ENCODE peak calls at places on chromosomes 3 and 15, in eight cellular contexts. R is H9, Y is AG10803, H is AG09309, U is OCI-LY7, E is suprapubic skin, O is Peyer's patch, J is colonic mucosa. S is an unnamed sample.

GRCh38 chr15:71444866-71445590 is 329.8 kb downstream of the THSD4 start:
- DNase-seq in R (no peak), Y (no peak), H (no peak), U (no peak), E (no peak), O (no peak), J (no peak), S (no peak)

GRCh38 chr3:153927107-153927506 is 194.1 kb upstream of the ARHGEF26 start:
- DNase-seq in R (no peak), Y (peak), H (peak), U (peak), E (no peak), O (no peak), J (no peak), S (no peak)

GRCh38 chr15:28983432-28984311 is 97.9 kb downstream of the APBA2 start:
- DNase-seq in R (peak), Y (no peak), H (no peak), U (peak), E (no peak), O (no peak), J (no peak), S (no peak)

GRCh38 chr3:2511356-2511755 is 412.7 kb downstream of the CNTN4 start:
- DNase-seq in R (no peak), Y (no peak), H (no peak), U (no peak), E (no peak), O (no peak), J (no peak), S (no peak)

GRCh38 chr3:159237221-159237620 is 435.4 kb downstream of the MFSD1 start:
- DNase-seq in R (no peak), Y (peak), H (no peak), U (no peak), E (no peak), O (no peak), J (no peak), S (no peak)

GRCh38 chr15:27853624-27854455 is 245.3 kb downstream of the OCA2 start:
- DNase-seq in R (no peak), Y (no peak), H (no peak), U (no peak), E (no peak), O (no peak), J (no peak), S (no peak)

GRCh38 chr15:40770147-40770721 is 454 bp downstream of the C15orf62 start:
- DNase-seq in R (no peak), Y (no peak), H (no peak), U (peak), E (no peak), O (peak), J (peak), S (no peak)

GRCh38 chr3:143895805-143896204 is 47.5 kb upstream of the SLC9A9 start:
- DNase-seq in R (no peak), Y (no peak), H (no peak), U (peak), E (no peak), O (no peak), J (no peak), S (no peak)

GRCh38 chr15:53759333-53759975 is at the start of gene WDR72:
- DNase-seq in R (peak), Y (no peak), H (no peak), U (no peak), E (no peak), O (no peak), J (peak), S (peak)

GRCh38 chr3:46734773-46735172 is 17.1 kb upstream of the PRSS50 start:
- DNase-seq in R (peak), Y (no peak), H (no peak), U (no peak), E (no peak), O (no peak), J (no peak), S (no peak)

GRCh38 chr15:44550256-44550655 is 13.3 kb downstream of the EIF3J start:
- DNase-seq in R (no peak), Y (peak), H (peak), U (peak), E (no peak), O (no peak), J (no peak), S (no peak)

GRCh38 chr3:11226042-11226370 is 46.2 kb upstream of the ATG7 start:
- DNase-seq in R (no peak), Y (no peak), H (no peak), U (no peak), E (no peak), O (peak), J (peak), S (no peak)

GRCh38 chr3:46209751-46210470 is 1.8 kb upstream of the CCR1 start:
- DNase-seq in R (no peak), Y (peak), H (no peak), U (no peak), E (no peak), O (no peak), J (no peak), S (no peak)

GRCh38 chr3:64306745-64307144 is 81.5 kb upstream of the PRICKLE2 start:
- DNase-seq in R (no peak), Y (peak), H (no peak), U (no peak), E (no peak), O (no peak), J (no peak), S (no peak)

GRCh38 chr3:98890960-98891910 is 10.3 kb downstream of the DCBLD2 start:
- DNase-seq in R (no peak), Y (peak), H (no peak), U (no peak), E (no peak), O (no peak), J (no peak), S (no peak)

GRCh38 chr3:39343076-39343717 is 13.7 kb downstream of the CCR8 start:
- DNase-seq in R (no peak), Y (no peak), H (no peak), U (no peak), E (no peak), O (no peak), J (no peak), S (no peak)

GRCh38 chr15:50182233-50183013 is 427 bp downstream of the SLC27A2 start:
- DNase-seq in R (peak), Y (peak), H (no peak), U (no peak), E (no peak), O (peak), J (peak), S (peak)

GRCh38 chr3:152197451-152197850 is 71.3 kb upstream of the MBNL1 start:
- DNase-seq in R (no peak), Y (peak), H (peak), U (no peak), E (no peak), O (no peak), J (no peak), S (no peak)

GRCh38 chr3:137845666-137846065 is 81.6 kb downstream of the SOX14 start:
- DNase-seq in R (no peak), Y (no peak), H (no peak), U (no peak), E (no peak), O (no peak), J (no peak), S (no peak)

GRCh38 chr3:45244356-45244755 is 18.3 kb upstream of the TMEM158 start:
- DNase-seq in R (peak), Y (peak), H (no peak), U (no peak), E (no peak), O (no peak), J (no peak), S (no peak)

GRCh38 chr3:194136519-194137313 is 768 bp downstream of the HES1 start:
- DNase-seq in R (peak), Y (peak), H (peak), U (peak), E (peak), O (peak), J (peak), S (no peak)

GRCh38 chr3:54632281-54632665 is 295.6 kb downstream of the LRTM1 start:
- DNase-seq in R (no peak), Y (no peak), H (no peak), U (no peak), E (no peak), O (no peak), J (no peak), S (no peak)

GRCh38 chr3:105367063-105367405 is 325 bp downstream of the ALCAM start:
- DNase-seq in R (peak), Y (no peak), H (no peak), U (peak), E (peak), O (peak), J (peak), S (no peak)

GRCh38 chr15:77691607-77692006 is 58.9 kb upstream of the LINGO1 start:
- DNase-seq in R (no peak), Y (no peak), H (no peak), U (no peak), E (no peak), O (no peak), J (no peak), S (no peak)

GRCh38 chr15:73755481-73755880 is 2.3 kb upstream of the INSYN1 start:
- DNase-seq in R (no peak), Y (no peak), H (no peak), U (no peak), E (no peak), O (no peak), J (no peak), S (no peak)

GRCh38 chr3:143328459-143328858 is 208.9 kb downstream of the CHST2 start:
- DNase-seq in R (no peak), Y (no peak), H (no peak), U (no peak), E (no peak), O (no peak), J (no peak), S (no peak)

GRCh38 chr3:38278841-38279240 is 3.3 kb upstream of the SLC22A14 start:
- DNase-seq in R (no peak), Y (no peak), H (no peak), U (no peak), E (no peak), O (no peak), J (no peak), S (no peak)

GRCh38 chr3:38283810-38284775 is 2.0 kb downstream of the SLC22A14 start:
- DNase-seq in R (no peak), Y (peak), H (peak), U (no peak), E (no peak), O (no peak), J (no peak), S (no peak)

GRCh38 chr3:38276917-38277630 is 5.0 kb upstream of the SLC22A14 start:
- DNase-seq in R (no peak), Y (no peak), H (no peak), U (no peak), E (no peak), O (no peak), J (no peak), S (no peak)

GRCh38 chr3:38276081-38276916 is 5.8 kb upstream of the SLC22A14 start:
- DNase-seq in R (no peak), Y (no peak), H (no peak), U (no peak), E (no peak), O (no peak), J (no peak), S (no peak)

DNA sequence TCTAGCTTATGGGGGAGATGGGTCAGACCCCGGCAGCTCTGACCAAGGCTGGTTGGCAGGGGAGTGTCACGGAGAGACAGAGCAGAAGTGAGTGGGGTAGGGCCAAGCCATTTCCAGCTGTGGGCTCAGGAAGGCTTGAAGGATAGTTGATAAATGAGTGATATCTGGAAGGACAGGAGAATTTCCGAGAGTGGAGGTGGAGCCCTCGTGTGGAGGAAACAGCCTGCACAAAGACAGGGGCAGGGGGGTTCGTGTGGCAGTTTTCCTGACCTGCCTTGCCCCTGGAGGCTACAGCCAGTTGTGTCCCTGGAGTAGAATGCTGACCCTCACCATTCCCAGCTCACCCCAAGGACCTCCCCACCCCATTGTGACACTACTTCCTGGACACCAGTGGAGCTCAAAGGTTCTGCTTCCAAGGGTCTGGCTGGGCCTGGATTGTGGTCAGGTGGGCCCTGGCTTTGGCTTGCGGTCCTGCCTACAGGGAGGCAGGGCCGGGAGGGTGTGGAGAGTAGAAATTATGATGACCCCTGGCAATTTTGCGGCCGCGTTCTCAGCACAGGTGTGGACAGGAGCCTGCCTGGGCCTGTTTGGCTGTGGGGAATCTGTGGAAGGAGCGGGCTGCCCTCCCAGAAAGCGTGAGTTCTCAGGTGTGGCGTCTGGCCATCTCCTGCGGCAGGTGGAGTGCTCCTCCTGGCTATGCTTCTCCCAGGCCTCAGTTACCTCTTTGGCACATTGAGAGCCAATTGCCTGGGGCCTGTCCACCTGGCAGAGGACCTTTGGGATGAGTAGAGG is at the start of gene SLC22A14:
- DNase-seq in R (peak), Y (no peak), H (no peak), U (no peak), E (no peak), O (no peak), J (no peak), S (no peak)
- TF ChIP-seq CTCF in R (peak), Y (no peak), H (no peak), U (peak), E (no peak), O (no peak), J (no peak), S (peak)

DNA sequence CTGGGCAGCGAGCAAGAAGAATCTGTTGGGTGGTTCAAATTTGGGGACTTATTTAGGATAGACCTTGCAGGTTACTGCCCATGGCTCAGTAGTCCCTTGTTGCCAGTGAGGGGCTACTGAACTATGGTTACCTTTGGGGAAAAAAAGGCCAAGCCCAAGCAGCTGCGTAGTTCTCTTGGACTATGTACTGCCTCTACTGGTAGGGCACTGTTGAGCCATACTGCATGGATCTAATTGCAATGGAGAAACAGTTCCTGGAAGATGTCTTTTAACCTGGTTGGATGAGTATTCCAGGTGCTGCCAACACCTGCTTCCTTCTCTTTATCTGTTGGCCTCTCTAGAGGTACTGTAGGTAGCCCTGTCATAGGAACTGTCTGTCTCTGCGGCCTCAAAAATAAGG is 671.9 kb upstream of the CBLB start:
- DNase-seq in R (no peak), Y (no peak), H (no peak), U (no peak), E (no peak), O (no peak), J (no peak), S (no peak)
- TF ChIP-seq CTCF in R (peak), Y (no peak), H (no peak), U (no peak), E (no peak), O (no peak), J (no peak), S (no peak)

DNA sequence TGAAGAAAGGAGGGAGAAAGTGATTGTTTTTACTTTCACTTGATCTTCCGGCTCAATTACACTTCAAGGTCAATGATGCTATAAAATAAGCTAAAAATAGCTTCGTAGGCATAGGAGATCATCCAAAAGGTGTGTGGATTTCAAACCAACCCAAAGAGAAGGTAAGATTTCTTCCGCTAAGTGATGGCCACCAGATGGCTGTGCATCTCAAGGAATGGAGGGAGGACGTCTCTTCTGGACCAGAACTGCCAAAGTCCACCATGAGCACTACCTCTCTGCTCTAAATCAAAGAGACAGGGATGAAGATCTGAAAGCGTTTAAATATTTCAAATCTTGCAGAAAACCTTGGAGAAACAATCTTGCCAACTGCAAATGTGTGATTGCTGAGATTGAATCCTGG is 199.1 kb upstream of the ZPLD1 start:
- DNase-seq in R (peak), Y (no peak), H (no peak), U (peak), E (no peak), O (no peak), J (no peak), S (no peak)
- TF ChIP-seq CTCF in R (peak), Y (peak), H (peak), U (peak), E (no peak), O (peak), J (no peak), S (peak)

GRCh38 chr3:71245052-71245488 is 338.5 kb downstream of the FOXP1 start:
- DNase-seq in R (no peak), Y (peak), H (no peak), U (no peak), E (no peak), O (no peak), J (no peak), S (no peak)
- TF ChIP-seq CTCF in R (no peak), Y (no peak), H (no peak), U (no peak), E (no peak), O (no peak), J (no peak), S (no peak)